ENCODE peak calls at places on chromosome 21, in seven cellular contexts. W, R, E, P, M, H and A are unnamed samples. For H3K4me1, the result is how much of the 10 kb centered on the place peaks cover.

GRCh38 chr21:41316641-41317392 is at the start of gene FAM3B:
- DNase-seq in W (no peak), E (no peak), H (peak), P (peak), R (no peak), M (no peak), A (no peak)

GRCh38 chr21:34534522-34534921 is 22.5 kb upstream of the KCNE1 start:
- DNase-seq in W (no peak), M (no peak), H (no peak), E (no peak), R (no peak), P (no peak), A (peak)

GRCh38 chr21:41830764-41831452 is 48.2 kb downstream of the PRDM15 start:
- DNase-seq in M (peak), R (no peak), W (no peak), P (no peak), H (no peak), E (no peak), A (no peak)

GRCh38 chr21:34635307-34635706 is 20.4 kb upstream of the RCAN1 start:
- DNase-seq in H (no peak), W (no peak), P (no peak), R (peak), M (no peak), E (no peak), A (no peak)

GRCh38 chr21:42159560-42160110 is 59.3 kb upstream of the ABCG1 start:
- DNase-seq in E (no peak), P (no peak), W (peak), H (no peak), R (no peak), M (no peak), A (no peak)

GRCh38 chr21:42849759-42850412 is 29.5 kb downstream of the WDR4 start:
- DNase-seq in H (no peak), M (peak), P (no peak), W (no peak), R (no peak), E (no peak), A (no peak)

GRCh38 chr21:46357684-46358425 is 33.9 kb downstream of the PCNT start:
- DNase-seq in W (no peak), H (no peak), P (no peak), R (no peak), M (no peak), E (no peak), A (no peak)

GRCh38 chr21:42225571-42226155 is 6.7 kb downstream of the ABCG1 start:
- DNase-seq in M (no peak), H (no peak), R (no peak), E (no peak), P (peak), W (peak), A (no peak)

GRCh38 chr21:30042443-30042842 is 102.6 kb upstream of the GRIK1 start:
- DNase-seq in E (no peak), R (no peak), H (no peak), P (no peak), M (no peak), W (no peak), A (no peak)

GRCh38 chr21:18117116-18117515 is 127.5 kb upstream of the CHODL start:
- DNase-seq in P (no peak), M (no peak), H (no peak), R (no peak), E (no peak), W (no peak), A (no peak)

GRCh38 chr21:34722684-34723300 is 54.0 kb downstream of the CLIC6 start:
- DNase-seq in M (no peak), P (no peak), E (no peak), W (no peak), H (no peak), R (no peak), A (peak)

GRCh38 chr21:46661211-46661625 is 25.7 kb downstream of the PRMT2 start:
- DNase-seq in P (peak), H (peak), E (peak), W (peak), R (no peak), M (peak), A (peak)

GRCh38 chr21:31576428-31576827 is 83.1 kb upstream of the SOD1 start:
- DNase-seq in H (no peak), W (no peak), P (no peak), M (peak), R (no peak), E (no peak), A (no peak)

GRCh38 chr21:42513151-42513984 is at the start of gene SLC37A1:
- DNase-seq in E (no peak), W (peak), R (peak), H (peak), P (peak), M (peak), A (no peak)

GRCh38 chr21:30600787-30601186 is at the start of gene KRTAP22-1:
- DNase-seq in R (no peak), E (no peak), P (no peak), H (no peak), W (no peak), M (no peak), A (no peak)

GRCh38 chr21:31185663-31186062 is 147.4 kb upstream of the KRTAP19-8 start:
- DNase-seq in M (no peak), W (no peak), E (no peak), H (no peak), P (no peak), R (no peak), A (no peak)

GRCh38 chr21:25963186-25963585 is 207.4 kb downstream of the APP start:
- DNase-seq in R (peak), M (no peak), H (peak), E (peak), P (peak), W (no peak), A (no peak)

DNA sequence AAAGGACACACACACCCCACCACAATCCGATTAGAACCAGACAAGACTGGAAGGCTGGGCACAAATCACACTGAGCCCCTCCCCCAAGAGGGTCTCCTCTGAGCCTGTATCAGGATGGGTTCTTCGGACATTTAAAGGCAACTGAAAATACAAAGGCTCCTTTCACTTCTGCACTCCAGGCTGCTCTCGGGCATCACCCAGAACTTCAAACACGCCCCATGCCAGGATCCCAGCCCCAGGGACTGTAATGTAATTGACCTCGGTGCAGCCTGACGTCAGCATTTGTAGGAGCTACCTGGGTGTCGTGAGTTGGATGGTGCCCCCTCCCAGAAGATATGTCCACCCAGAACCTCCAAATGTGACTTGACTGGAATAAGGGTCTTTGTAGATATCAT is 95.3 kb downstream of the PSMG1 start:
- DNase-seq in M (peak), R (no peak), E (no peak), W (no peak), P (no peak), H (peak), A (no peak)
- H3K4me3 ChIP-seq in M (no peak), R (no peak), E (no peak), W (no peak), P (no peak), H (no peak), A (no peak)

GRCh38 chr21:37459575-37459974 is 93.0 kb downstream of the DYRK1A start:
- DNase-seq in R (no peak), H (no peak), M (no peak), P (no peak), E (peak), W (no peak), A (no peak)
- H3K27ac ChIP-seq in R (no peak), H (no peak), M (no peak), P (no peak), E (no peak), W (peak), A (peak)

DNA sequence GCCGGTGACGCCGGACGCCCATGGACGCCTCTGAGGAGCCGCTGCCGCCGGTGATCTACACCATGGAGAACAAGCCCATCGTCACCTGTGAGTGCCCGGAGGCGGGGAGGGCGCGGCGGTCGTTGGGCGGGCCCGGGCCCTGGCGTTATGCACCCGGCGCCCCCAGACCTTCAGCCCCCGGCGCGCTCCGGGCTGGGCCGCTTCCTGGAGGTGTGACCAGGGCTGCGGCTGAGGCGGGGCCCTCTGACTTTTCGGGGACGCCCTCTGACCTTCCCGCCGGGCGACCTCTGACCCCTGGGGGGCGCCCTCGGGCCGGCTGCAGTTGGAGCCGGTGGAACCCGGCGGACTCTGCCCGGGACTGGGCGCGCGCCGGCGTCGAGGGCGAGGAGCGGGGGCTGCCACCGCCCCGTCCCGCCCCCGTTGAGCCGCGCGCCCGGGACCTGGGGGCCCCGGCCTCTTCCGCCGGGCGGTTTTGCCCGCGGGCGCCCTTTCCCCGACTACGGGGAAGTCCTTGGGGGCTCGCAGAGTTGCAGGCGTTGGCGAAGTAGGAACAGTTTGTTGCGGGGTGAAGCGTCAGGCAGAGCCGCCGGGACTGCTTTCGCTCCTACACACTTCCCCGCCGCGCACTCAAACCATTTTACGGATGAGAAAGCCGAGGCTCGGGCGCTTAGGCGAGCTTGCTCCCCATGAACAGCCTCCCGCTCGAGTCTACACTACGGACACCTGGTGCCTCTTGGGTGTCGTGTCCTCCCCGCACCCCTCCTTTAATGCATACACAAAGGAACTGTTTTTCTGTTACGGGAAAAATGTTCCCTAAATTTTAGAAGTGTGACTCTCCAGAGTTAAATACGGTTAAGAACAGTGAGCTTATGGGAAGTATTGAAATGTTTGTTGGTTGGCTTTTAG is 618 bp downstream of the TRAPPC10 start:
- DNase-seq in M (peak), E (peak), W (peak), P (peak), H (peak), R (peak), A (no peak)
- H3K4me1 ChIP-seq in M (under half), E (under half), W (under half), P (under half), H (under half), R (under half), A (under half)

GRCh38 chr21:14541840-14542495 is 4.1 kb downstream of the SAMSN1 start:
- DNase-seq in E (no peak), P (no peak), M (no peak), H (no peak), R (no peak), W (no peak), A (no peak)

GRCh38 chr21:14535702-14536101 is 10.4 kb downstream of the SAMSN1 start:
- DNase-seq in E (no peak), R (no peak), M (no peak), P (no peak), H (no peak), W (no peak), A (no peak)

GRCh38 chr21:14536929-14537328 is 9.2 kb downstream of the SAMSN1 start:
- DNase-seq in M (no peak), R (no peak), H (no peak), P (no peak), W (no peak), E (no peak), A (no peak)

GRCh38 chr21:14542638-14543037 is 3.5 kb downstream of the SAMSN1 start:
- DNase-seq in P (no peak), W (no peak), E (no peak), R (no peak), M (no peak), H (no peak), A (no peak)

GRCh38 chr21:14538477-14538876 is 7.6 kb downstream of the SAMSN1 start:
- DNase-seq in E (no peak), W (no peak), H (no peak), P (no peak), M (no peak), R (no peak), A (no peak)
- H3K4me3 ChIP-seq in E (no peak), W (no peak), H (no peak), P (no peak), M (no peak), R (no peak), A (no peak)

GRCh38 chr21:45355573-45355972 is 49.4 kb upstream of the COL18A1 start:
- DNase-seq in W (no peak), R (no peak), E (no peak), H (no peak), M (no peak), P (no peak), A (no peak)
- H3K27ac ChIP-seq in W (peak), R (no peak), E (no peak), H (no peak), M (no peak), P (no peak), A (no peak)

GRCh38 chr21:39187141-39187540 is 3.9 kb upstream of the PSMG1 start:
- DNase-seq in P (no peak), W (no peak), R (no peak), M (no peak), E (no peak), H (no peak), A (no peak)
- H3K4me1 ChIP-seq in P (under half), W (under half), R (under half), M (under half), E (under half), H (under half), A (under half)

GRCh38 chr21:17002628-17003027 is 510.2 kb upstream of the CXADR start:
- DNase-seq in R (no peak), P (no peak), E (no peak), H (no peak), W (no peak), M (no peak), A (no peak)

GRCh38 chr21:17003763-17004373 is 509.0 kb upstream of the CXADR start:
- DNase-seq in M (no peak), W (no peak), R (no peak), E (peak), P (no peak), H (no peak), A (peak)

GRCh38 chr21:17003221-17003620 is 509.6 kb upstream of the CXADR start:
- DNase-seq in W (no peak), P (no peak), H (no peak), M (no peak), R (peak), E (peak), A (no peak)
- H3K4me3 ChIP-seq in W (no peak), P (no peak), H (no peak), M (no peak), R (no peak), E (no peak), A (no peak)

GRCh38 chr21:44514218-44514520 is 25.8 kb downstream of the KRTAP10-1 start:
- DNase-seq in W (no peak), M (no peak), R (no peak), H (no peak), P (no peak), E (no peak), A (no peak)

GRCh38 chr21:44514746-44515358 is 25.1 kb downstream of the KRTAP10-1 start:
- DNase-seq in W (no peak), M (no peak), P (no peak), E (no peak), R (no peak), H (no peak), A (no peak)

GRCh38 chr21:44512496-44513388 is 27.3 kb downstream of the KRTAP10-1 start:
- DNase-seq in R (no peak), M (no peak), H (no peak), W (no peak), E (no peak), P (no peak), A (no peak)

GRCh38 chr21:44511938-44512275 is 28.1 kb downstream of the KRTAP10-1 start:
- DNase-seq in M (no peak), W (no peak), H (no peak), P (no peak), R (no peak), E (no peak), A (no peak)

GRCh38 chr21:44513389-44514217 is 26.4 kb downstream of the KRTAP10-1 start:
- DNase-seq in W (no peak), P (peak), E (no peak), H (peak), R (no peak), M (no peak), A (no peak)
- H3K27ac ChIP-seq in W (no peak), P (no peak), E (no peak), H (no peak), R (no peak), M (no peak), A (no peak)

DNA sequence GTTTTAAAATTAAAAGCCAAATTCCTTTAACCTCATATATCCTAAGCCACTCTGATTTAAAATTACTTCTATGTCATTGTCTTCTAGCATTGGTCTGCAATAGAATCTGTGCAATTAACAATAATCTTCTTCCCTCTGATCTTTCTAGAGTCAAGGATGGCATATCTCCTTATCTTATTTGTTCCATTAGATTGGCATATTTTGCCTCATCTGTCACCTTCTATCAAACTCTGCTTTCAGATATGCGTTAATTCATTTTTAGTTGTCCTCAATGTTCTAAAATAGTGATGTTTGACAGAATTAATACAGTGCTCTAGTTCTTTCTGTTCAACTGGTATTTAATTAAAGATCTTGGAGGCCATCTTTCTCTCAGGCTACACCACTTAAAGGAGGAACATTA is 3.1 kb downstream of the NRIP1 start:
- DNase-seq in W (no peak), P (no peak), M (no peak), E (no peak), H (no peak), R (no peak), A (no peak)
- H3K4me1 ChIP-seq in W (under half), P (half or more), M (under half), E (under half), H (under half), R (under half), A (half or more)

GRCh38 chr21:33228455-33228854 is 1.3 kb upstream of the IFNAR2 start:
- DNase-seq in R (no peak), W (peak), E (no peak), M (no peak), H (no peak), P (no peak), A (no peak)
- H3K4me3 ChIP-seq in R (no peak), W (no peak), E (no peak), M (no peak), H (no peak), P (no peak), A (no peak)